ENCODE peak calls at places on chromosomes 4 and X, in five cellular contexts. T is SK-N-SH, P is K562, S is HCT116, Y is H1. C is an unnamed sample.

GRCh38 chr4:88812420-88812819 is 114.8 kb upstream of the NAP1L5 start:
- DNase-seq in Y (no peak), P (no peak), S (no peak), T (no peak), C (peak)

GRCh38 chr4:141117935-141118334 is 15.3 kb downstream of the RNF150 start:
- DNase-seq in Y (no peak), P (peak), S (no peak), T (no peak), C (no peak)

GRCh38 chr4:57110635-57111546 is 706 bp upstream of the IGFBP7 start:
- DNase-seq in Y (no peak), S (no peak), P (peak), T (peak), C (no peak)

GRCh38 chrX:45762699-45763647 is 562.3 kb upstream of the DIPK2B start:
- DNase-seq in S (no peak), T (no peak), Y (no peak), P (no peak), C (no peak)

GRCh38 chr4:145061325-145061920 is 36.6 kb downstream of the ANAPC10 start:
- DNase-seq in S (peak), T (peak), Y (no peak), P (peak), C (peak)

GRCh38 chrX:54695816-54696487 is 102.1 kb downstream of the ITIH6 start:
- DNase-seq in S (no peak), P (no peak), T (peak), Y (no peak), C (no peak)

GRCh38 chr4:174236359-174236758 is 47.1 kb downstream of the FBXO8 start:
- DNase-seq in Y (no peak), S (no peak), P (no peak), T (no peak), C (no peak)

GRCh38 chr4:104344342-104344980 is 150.2 kb downstream of the CXXC4 start:
- DNase-seq in S (no peak), T (no peak), Y (no peak), P (no peak), C (no peak)

GRCh38 chr4:37666625-37667071 is 19.5 kb downstream of the RELL1 start:
- DNase-seq in T (no peak), Y (no peak), P (peak), S (peak), C (peak)

GRCh38 chrX:84729809-84730208 is 227.6 kb upstream of the HDX start:
- DNase-seq in S (no peak), Y (no peak), P (peak), T (peak), C (peak)

GRCh38 chrX:140762061-140762460 is 52.5 kb downstream of the LINC00632 start:
- DNase-seq in Y (no peak), P (peak), T (peak), S (no peak), C (peak)

GRCh38 chrX:40174594-40175415 is 77.0 kb upstream of the BCOR start:
- DNase-seq in S (no peak), T (peak), P (peak), Y (no peak), C (no peak)

GRCh38 chr4:40822781-40823180 is 73.0 kb downstream of the NSUN7 start:
- DNase-seq in S (no peak), T (no peak), Y (no peak), P (no peak), C (no peak)

GRCh38 chr4:57190651-57191481 is 80.7 kb upstream of the IGFBP7 start:
- DNase-seq in Y (peak), P (peak), T (peak), S (peak), C (peak)

GRCh38 chr4:43071069-43071468 is 178.6 kb downstream of the GRXCR1 start:
- DNase-seq in T (no peak), P (no peak), Y (no peak), S (no peak), C (no peak)

GRCh38 chr4:37892641-37893040 is 1.8 kb downstream of the TBC1D1 start:
- DNase-seq in P (no peak), S (no peak), Y (no peak), T (no peak), C (no peak)

GRCh38 chr4:78779280-78779679 is 3.1 kb downstream of the BMP2K start:
- DNase-seq in S (no peak), T (no peak), Y (no peak), P (no peak), C (no peak)

GRCh38 chrX:137482136-137482535 is 83.8 kb upstream of the ZIC3 start:
- DNase-seq in S (no peak), T (no peak), Y (no peak), P (no peak), C (no peak)

GRCh38 chr4:21888195-21888976 is 60.2 kb downstream of the KCNIP4 start:
- DNase-seq in P (no peak), Y (no peak), T (no peak), S (no peak), C (no peak)

GRCh38 chr4:72326692-72327632 is 242.1 kb downstream of the ADAMTS3 start:
- DNase-seq in Y (no peak), T (peak), S (peak), P (peak), C (peak)

GRCh38 chr4:165248102-165248501 is 40.7 kb downstream of the KLHL2 start:
- DNase-seq in S (no peak), Y (no peak), P (no peak), T (no peak), C (no peak)

GRCh38 chrX:115560978-115561604 is at the start of gene PLS3:
- DNase-seq in S (peak), P (no peak), Y (peak), T (peak), C (peak)

GRCh38 chrX:65926095-65927019 is 113.5 kb downstream of the VSIG4 start:
- DNase-seq in S (no peak), P (peak), T (no peak), Y (no peak), C (no peak)

GRCh38 chr4:80540785-80541469 is 205.4 kb downstream of the CFAP299 start:
- DNase-seq in P (no peak), S (no peak), Y (no peak), T (no peak), C (no peak)

GRCh38 chr4:100288811-100289529 is 98.7 kb upstream of the DDIT4L start:
- DNase-seq in T (no peak), P (no peak), Y (no peak), S (no peak), C (no peak)

GRCh38 chr4:158077835-158078234 is 95.0 kb downstream of the GASK1B start:
- DNase-seq in Y (no peak), P (no peak), S (no peak), T (no peak), C (no peak)

GRCh38 chr4:158080354-158080753 is 92.5 kb downstream of the GASK1B start:
- DNase-seq in T (no peak), S (no peak), Y (no peak), P (no peak), C (no peak)

GRCh38 chr4:158079661-158080060 is 93.2 kb downstream of the GASK1B start:
- DNase-seq in S (no peak), Y (no peak), P (no peak), T (no peak), C (no peak)

GRCh38 chr4:158071931-158072330 is 100.9 kb downstream of the GASK1B start:
- DNase-seq in T (no peak), Y (no peak), S (no peak), P (no peak), C (no peak)

GRCh38 chr4:158074851-158075250 is 98.0 kb downstream of the GASK1B start:
- DNase-seq in P (no peak), T (no peak), Y (no peak), S (no peak), C (no peak)
- TF ChIP-seq JUND in P (no peak), T (no peak), Y (no peak), S (no peak), C (no peak)

GRCh38 chr4:53601251-53601764 is 10.0 kb upstream of the LNX1 start:
- DNase-seq in T (peak), S (no peak), P (peak), Y (peak), C (no peak)

GRCh38 chr4:53598483-53598882 is 7.2 kb upstream of the LNX1 start:
- DNase-seq in P (no peak), Y (no peak), T (no peak), S (no peak), C (no peak)

GRCh38 chr4:53599632-53600031 is 8.3 kb upstream of the LNX1 start:
- DNase-seq in S (no peak), Y (no peak), P (no peak), T (no peak), C (no peak)

GRCh38 chr4:53596901-53597300 is 5.6 kb upstream of the LNX1 start:
- DNase-seq in S (no peak), Y (no peak), P (no peak), T (no peak), C (no peak)

DNA sequence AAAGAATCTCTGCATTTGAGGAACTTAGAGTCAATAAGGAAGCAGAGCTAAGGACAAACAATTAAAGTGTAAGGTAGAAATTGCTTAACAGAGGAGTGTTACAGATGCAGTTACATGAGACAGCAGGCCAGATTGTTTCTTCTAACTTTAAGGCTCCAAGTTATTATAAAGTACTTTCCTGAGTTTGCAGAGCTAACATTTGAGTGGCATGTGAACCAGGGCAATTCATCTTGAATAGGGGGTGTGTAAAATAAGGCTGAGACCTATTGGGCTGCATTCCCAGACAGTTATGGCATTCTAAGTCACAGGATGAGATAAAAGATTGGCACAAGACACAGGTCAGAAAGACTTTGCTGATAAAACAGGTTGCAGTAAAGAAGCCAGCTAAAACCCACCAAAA is 7.6 kb upstream of the LNX1 start:
- DNase-seq in Y (no peak), P (no peak), T (no peak), S (no peak), C (no peak)
- TF ChIP-seq JUND in Y (no peak), P (no peak), T (no peak), S (no peak), C (no peak)

GRCh38 chrX:24395775-24396174 is 35.3 kb downstream of the SUPT20HL1 start:
- DNase-seq in Y (no peak), T (peak), P (peak), S (peak), C (peak)
- TF ChIP-seq JUND in Y (no peak), T (no peak), P (no peak), S (no peak), C (no peak)

DNA sequence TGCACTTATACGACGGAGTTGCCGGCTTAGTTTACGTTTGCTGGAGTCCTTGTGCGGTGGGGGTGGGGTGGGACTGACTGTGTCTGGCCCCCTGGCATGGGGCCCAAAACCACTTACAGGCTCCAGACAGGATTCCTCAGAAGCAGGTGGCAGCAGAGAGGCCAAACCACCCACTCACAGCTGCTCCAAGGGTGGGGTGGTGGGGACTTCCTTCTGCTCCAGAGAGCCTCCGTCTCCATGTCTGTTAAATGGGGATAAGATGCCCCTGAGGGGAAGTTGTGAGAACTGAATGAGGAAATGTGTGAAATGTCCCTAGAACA is 36.7 kb downstream of the PSAPL1 start:
- DNase-seq in S (no peak), P (peak), T (peak), Y (no peak), C (peak)
- TF ChIP-seq JUND in S (no peak), P (no peak), T (no peak), Y (no peak), C (no peak)

DNA sequence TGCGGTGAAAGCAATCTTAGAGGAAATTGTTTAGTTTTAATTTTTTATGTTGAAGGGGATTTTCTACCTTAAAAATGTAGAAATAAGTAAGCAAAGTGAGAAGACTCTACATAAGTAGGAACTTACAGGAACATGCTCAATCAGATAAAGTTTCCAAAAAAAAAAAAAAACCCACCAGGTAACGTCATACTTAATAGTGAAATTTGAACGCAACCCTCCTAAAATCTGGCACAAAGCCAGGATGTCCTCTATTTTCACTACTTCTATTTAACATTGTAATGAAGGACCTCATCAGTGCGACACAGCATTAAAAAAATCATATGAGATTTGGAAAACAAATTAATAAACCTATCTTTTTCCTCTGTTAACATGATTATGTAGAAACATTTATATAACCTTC is 135.0 kb upstream of the FAT4 start:
- DNase-seq in S (no peak), T (no peak), Y (no peak), P (no peak), C (no peak)
- TF ChIP-seq JUND in S (no peak), T (no peak), Y (no peak), P (no peak), C (no peak)

GRCh38 chr4:16686195-16686594 is 212.2 kb downstream of the LDB2 start:
- DNase-seq in P (no peak), Y (no peak), S (no peak), T (no peak), C (no peak)
- TF ChIP-seq JUND in P (no peak), Y (no peak), S (no peak), T (peak), C (no peak)

GRCh38 chr4:118417325-118417724 is 64.5 kb upstream of the PRSS12 start:
- DNase-seq in Y (no peak), S (no peak), P (no peak), T (no peak), C (no peak)
- TF ChIP-seq JUND in Y (no peak), S (no peak), P (no peak), T (peak), C (no peak)